ENCODE peak calls at places on chromosomes 1 and 21, in eight cellular contexts. Y is CD8-positive, alpha-beta memory T cell; E is progenitor cell of endocrine pancreas; D is BJ; Z is CD8-positive, alpha-beta T cell; T is thyroid gland; B is non-pigmented ciliary epithelial cell; G is C1 segment of cervical spinal cord. N is an unnamed sample.

GRCh38 chr1:30916296-30916695 is 7.7 kb upstream of the SDC3 start:
- DNase-seq in Y (no peak), E (no peak), D (no peak), Z (no peak), T (no peak), B (no peak), G (no peak), N (no peak)

GRCh38 chr1:201640624-201641023 is 101.7 kb downstream of the NAV1 start:
- DNase-seq in Y (no peak), E (no peak), D (peak), Z (no peak), T (no peak), B (no peak), G (no peak), N (no peak)

GRCh38 chr1:226355679-226356583 is 47.0 kb upstream of the LIN9 start:
- DNase-seq in Y (no peak), E (no peak), D (no peak), Z (no peak), T (no peak), B (no peak), G (no peak), N (no peak)

GRCh38 chr1:109996476-109996875 is 11.9 kb downstream of the AHCYL1 start:
- DNase-seq in Y (no peak), E (no peak), D (no peak), Z (no peak), T (no peak), B (peak), G (no peak), N (no peak)

GRCh38 chr1:32754282-32755097 is 51.9 kb upstream of the SYNC start:
- DNase-seq in Y (no peak), E (peak), D (no peak), Z (peak), T (peak), B (no peak), G (no peak), N (no peak)

GRCh38 chr1:14083706-14084105 is 383.7 kb downstream of the PRDM2 start:
- DNase-seq in Y (no peak), E (no peak), D (no peak), Z (no peak), T (no peak), B (no peak), G (no peak), N (no peak)

GRCh38 chr1:90876098-90876497 is 145.7 kb downstream of the ZNF644 start:
- DNase-seq in Y (no peak), E (no peak), D (no peak), Z (no peak), T (no peak), B (no peak), G (no peak), N (no peak)

GRCh38 chr1:243471026-243471685 is 215.3 kb downstream of the SDCCAG8 start:
- DNase-seq in Y (no peak), E (no peak), D (no peak), Z (no peak), T (no peak), B (no peak), G (no peak), N (no peak)

GRCh38 chr1:107548276-107548675 is 407.4 kb downstream of the NTNG1 start:
- DNase-seq in Y (no peak), E (no peak), D (no peak), Z (no peak), T (no peak), B (no peak), G (no peak), N (peak)

GRCh38 chr1:239184581-239185244 is 201.7 kb upstream of the CHRM3 start:
- DNase-seq in Y (no peak), E (no peak), D (peak), Z (no peak), T (no peak), B (no peak), G (no peak), N (peak)

GRCh38 chr1:173503391-173503790 is 26.3 kb downstream of the PRDX6 start:
- DNase-seq in Y (no peak), E (no peak), D (no peak), Z (no peak), T (no peak), B (no peak), G (no peak), N (no peak)

GRCh38 chr1:9179450-9179849 is 50.5 kb upstream of the GPR157 start:
- DNase-seq in Y (no peak), E (no peak), D (no peak), Z (no peak), T (no peak), B (no peak), G (no peak), N (no peak)

GRCh38 chr1:16012590-16013219 is 5.1 kb downstream of the HSPB7 start:
- DNase-seq in Y (no peak), E (peak), D (no peak), Z (peak), T (peak), B (no peak), G (no peak), N (peak)

GRCh38 chr21:37483776-37484175 is 117.2 kb downstream of the DYRK1A start:
- DNase-seq in Y (no peak), E (no peak), D (no peak), Z (no peak), T (no peak), B (no peak), G (no peak), N (no peak)

GRCh38 chr1:10065344-10065685 is 32.6 kb downstream of the UBE4B start:
- DNase-seq in Y (no peak), E (no peak), D (no peak), Z (no peak), T (no peak), B (no peak), G (no peak), N (no peak)

GRCh38 chr1:181090653-181091126 is 2.2 kb downstream of the IER5 start:
- DNase-seq in Y (peak), E (no peak), D (no peak), Z (peak), T (no peak), B (no peak), G (no peak), N (no peak)

GRCh38 chr21:17612023-17612564 is 607 bp downstream of the BTG3 start:
- DNase-seq in Y (peak), E (peak), D (no peak), Z (peak), T (peak), B (no peak), G (peak), N (no peak)

GRCh38 chr1:181095763-181096184 is 7.3 kb downstream of the IER5 start:
- DNase-seq in Y (no peak), E (no peak), D (no peak), Z (no peak), T (no peak), B (no peak), G (no peak), N (no peak)

GRCh38 chr1:55040083-55040952 is 970 bp downstream of the PCSK9 start:
- DNase-seq in Y (no peak), E (no peak), D (no peak), Z (no peak), T (no peak), B (no peak), G (no peak), N (no peak)

GRCh38 chr21:41584603-41585176 is 76.7 kb upstream of the TMPRSS2 start:
- DNase-seq in Y (no peak), E (no peak), D (no peak), Z (no peak), T (no peak), B (no peak), G (no peak), N (no peak)

N was measured in astrocyte of the cerebellum.